ENCODE peak calls at places on chromosome 5, in eight cellular contexts. X is CD8-positive, alpha-beta memory T cell; J is sigmoid colon; N is HFF-Myc; Y is fibroblast of villous mesenchyme; F is BE2C; Z is fibroblast of mammary gland; G is neuronal stem cell. L is an unnamed sample.

GRCh38 chr5:76074487-76074886 is 8.7 kb upstream of the SV2C start:
- DNase-seq in X (no peak), J (no peak), N (no peak), Y (no peak), F (no peak), Z (no peak), G (no peak), L (no peak)

GRCh38 chr5:140875085-140876065 is at the start of gene PCDHA12:
- DNase-seq in X (no peak), J (no peak), N (no peak), Y (no peak), F (no peak), Z (no peak), G (peak), L (no peak)

GRCh38 chr5:132813599-132814440 is 718 bp downstream of the SOWAHA start:
- DNase-seq in X (peak), J (peak), N (no peak), Y (no peak), F (peak), Z (no peak), G (no peak), L (no peak)

GRCh38 chr5:154418344-154418820 is 27.4 kb upstream of the SAP30L start:
- DNase-seq in X (no peak), J (no peak), N (no peak), Y (no peak), F (no peak), Z (no peak), G (no peak), L (no peak)

GRCh38 chr5:178117911-178118310 is 4.6 kb downstream of the N4BP3 start:
- DNase-seq in X (no peak), J (no peak), N (no peak), Y (no peak), F (no peak), Z (no peak), G (no peak), L (no peak)

GRCh38 chr5:77852514-77853352 is 76.6 kb upstream of the TBCA start:
- DNase-seq in X (peak), J (peak), N (no peak), Y (peak), F (peak), Z (peak), G (peak), L (no peak)

GRCh38 chr5:154316223-154316967 is 125.9 kb downstream of the GALNT10 start:
- DNase-seq in X (no peak), J (no peak), N (no peak), Y (no peak), F (no peak), Z (no peak), G (no peak), L (no peak)

GRCh38 chr5:96657068-96657467 is 5.1 kb upstream of the CAST start:
- DNase-seq in X (peak), J (no peak), N (peak), Y (peak), F (no peak), Z (peak), G (no peak), L (peak)

GRCh38 chr5:132205385-132206125 is 22.1 kb downstream of the P4HA2 start:
- DNase-seq in X (no peak), J (no peak), N (no peak), Y (no peak), F (peak), Z (no peak), G (no peak), L (no peak)

GRCh38 chr5:172906436-172906835 is 52.8 kb upstream of the RPL26L1 start:
- DNase-seq in X (no peak), J (no peak), N (no peak), Y (peak), F (no peak), Z (peak), G (no peak), L (peak)

GRCh38 chr5:61397238-61397637 is 65.2 kb downstream of the ZSWIM6 start:
- DNase-seq in X (no peak), J (no peak), N (no peak), Y (no peak), F (peak), Z (peak), G (no peak), L (no peak)

GRCh38 chr5:180313677-180314076 is 21.8 kb upstream of the MAPK9 start:
- DNase-seq in X (no peak), J (no peak), N (no peak), Y (peak), F (peak), Z (no peak), G (no peak), L (no peak)

GRCh38 chr5:51394609-51395008 is 11.4 kb downstream of the ISL1 start:
- DNase-seq in X (no peak), J (no peak), N (no peak), Y (no peak), F (no peak), Z (no peak), G (no peak), L (no peak)

GRCh38 chr5:81787843-81788242 is 36.9 kb upstream of the SSBP2 start:
- DNase-seq in X (no peak), J (peak), N (peak), Y (peak), F (no peak), Z (peak), G (peak), L (peak)

GRCh38 chr5:84605246-84605645 is 220.6 kb upstream of the EDIL3 start:
- DNase-seq in X (no peak), J (no peak), N (no peak), Y (no peak), F (no peak), Z (no peak), G (no peak), L (no peak)

GRCh38 chr5:103037673-103038455 is 82.1 kb downstream of the GIN1 start:
- DNase-seq in X (no peak), J (no peak), N (no peak), Y (no peak), F (no peak), Z (peak), G (no peak), L (no peak)

GRCh38 chr5:107601076-107601475 is 69.7 kb downstream of the EFNA5 start:
- DNase-seq in X (no peak), J (no peak), N (no peak), Y (no peak), F (no peak), Z (no peak), G (no peak), L (no peak)

GRCh38 chr5:66680227-66680626 is 84.0 kb downstream of the MAST4 start:
- DNase-seq in X (no peak), J (no peak), N (no peak), Y (no peak), F (no peak), Z (no peak), G (peak), L (no peak)

GRCh38 chr5:66538531-66538930 is 57.7 kb upstream of the MAST4 start:
- DNase-seq in X (no peak), J (no peak), N (no peak), Y (no peak), F (no peak), Z (no peak), G (no peak), L (no peak)

GRCh38 chr5:176529824-176530195 is 7.4 kb downstream of the RNF44 start:
- DNase-seq in X (peak), J (no peak), N (no peak), Y (no peak), F (no peak), Z (no peak), G (no peak), L (no peak)

GRCh38 chr5:2751592-2752021 is at the start of gene IRX2:
- DNase-seq in X (no peak), J (no peak), N (peak), Y (peak), F (no peak), Z (peak), G (peak), L (peak)
- H3K4me3 ChIP-seq in X (no peak), J (peak), N (peak), Y (peak), F (no peak), Z (peak), G (peak), L (peak)

GRCh38 chr5:1264211-1264610 is 30.7 kb downstream of the TERT start:
- DNase-seq in X (no peak), J (no peak), N (no peak), Y (no peak), F (no peak), Z (no peak), G (no peak), L (no peak)

GRCh38 chr5:1265026-1265425 is 29.8 kb downstream of the TERT start:
- DNase-seq in X (no peak), J (no peak), N (no peak), Y (no peak), F (no peak), Z (no peak), G (no peak), L (no peak)

GRCh38 chr5:1268056-1268455 is 26.8 kb downstream of the TERT start:
- DNase-seq in X (no peak), J (no peak), N (no peak), Y (no peak), F (no peak), Z (no peak), G (no peak), L (no peak)

GRCh38 chr5:1266791-1267190 is 28.1 kb downstream of the TERT start:
- DNase-seq in X (no peak), J (no peak), N (no peak), Y (no peak), F (no peak), Z (no peak), G (no peak), L (no peak)

GRCh38 chr5:1265461-1266455 is 29.1 kb downstream of the TERT start:
- DNase-seq in X (no peak), J (no peak), N (no peak), Y (no peak), F (no peak), Z (no peak), G (no peak), L (no peak)
- H3K4me3 ChIP-seq in X (no peak), J (no peak), N (no peak), Y (no peak), F (no peak), Z (no peak), G (no peak), L (no peak)

GRCh38 chr5:170330568-170331054 is 33.0 kb upstream of the LCP2 start:
- DNase-seq in X (peak), J (no peak), N (no peak), Y (no peak), F (no peak), Z (no peak), G (no peak), L (no peak)

GRCh38 chr5:170337055-170337454 is 39.5 kb upstream of the LCP2 start:
- DNase-seq in X (no peak), J (no peak), N (no peak), Y (no peak), F (no peak), Z (no peak), G (no peak), L (no peak)

GRCh38 chr5:170336065-170336464 is 38.5 kb upstream of the LCP2 start:
- DNase-seq in X (no peak), J (no peak), N (no peak), Y (no peak), F (no peak), Z (no peak), G (no peak), L (no peak)

GRCh38 chr5:170332058-170332457 is 34.5 kb upstream of the LCP2 start:
- DNase-seq in X (no peak), J (no peak), N (no peak), Y (no peak), F (no peak), Z (no peak), G (no peak), L (no peak)

DNA sequence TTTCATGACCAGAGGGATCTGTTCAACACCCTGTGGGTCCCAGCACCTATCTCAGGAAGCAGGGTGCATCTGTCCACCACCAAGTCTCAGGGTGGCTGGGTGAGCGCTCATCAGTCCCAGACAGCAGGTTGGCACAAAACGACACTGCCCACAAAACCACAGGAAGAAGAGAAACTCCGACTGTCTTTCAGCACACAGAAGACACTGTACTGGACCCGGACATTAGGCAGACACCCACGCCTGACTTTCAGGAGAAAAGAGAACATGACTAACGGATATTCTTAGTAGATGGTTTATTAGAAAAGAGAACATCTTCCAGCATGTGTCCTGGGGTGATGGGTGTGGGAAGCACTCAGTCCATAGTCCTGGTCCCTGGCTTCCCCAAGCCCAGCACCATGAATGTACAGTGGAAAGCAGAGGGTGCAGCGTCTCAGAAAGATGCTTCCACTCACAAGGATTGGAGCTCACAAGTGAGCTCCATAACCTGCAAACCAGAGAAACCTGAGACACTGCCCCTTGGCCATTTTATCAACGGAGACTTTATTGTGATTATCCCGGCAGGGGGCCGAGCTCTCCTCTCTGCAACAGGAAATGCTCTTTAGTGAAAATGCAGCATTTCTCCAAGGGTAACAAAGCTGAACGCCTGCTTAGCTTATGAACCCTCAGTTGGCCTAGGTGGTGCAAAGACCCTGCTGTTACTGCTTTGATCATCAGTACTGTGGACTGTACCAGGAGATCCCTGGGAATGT is 35.8 kb upstream of the LCP2 start:
- DNase-seq in X (peak), J (no peak), N (no peak), Y (no peak), F (no peak), Z (peak), G (peak), L (no peak)
- H3K4me3 ChIP-seq in X (peak), J (no peak), N (no peak), Y (no peak), F (no peak), Z (no peak), G (no peak), L (no peak)

DNA sequence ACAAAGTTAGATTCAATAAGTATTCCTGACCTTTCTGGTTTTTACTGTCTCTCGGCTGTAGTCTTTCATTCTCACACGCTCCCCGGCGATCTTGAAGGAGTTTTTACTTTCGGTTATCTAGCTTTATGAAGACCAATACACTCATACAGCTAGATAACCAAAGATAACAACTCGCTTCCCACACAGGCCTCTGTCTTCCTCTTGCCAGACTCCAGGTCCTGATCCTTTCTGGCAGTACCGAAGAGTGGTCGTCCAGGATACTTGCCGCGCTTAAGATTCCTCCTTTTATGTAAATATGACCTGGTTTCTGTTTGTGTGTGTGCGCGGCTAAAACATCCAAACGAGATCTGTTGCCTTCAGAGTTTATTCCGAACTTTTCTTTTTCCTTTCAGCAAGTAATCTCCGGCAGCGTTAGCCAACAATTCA is 216.2 kb downstream of the MEF2C start:
- DNase-seq in X (no peak), J (no peak), N (no peak), Y (peak), F (no peak), Z (no peak), G (no peak), L (no peak)
- H3K4me3 ChIP-seq in X (peak), J (peak), N (peak), Y (peak), F (no peak), Z (no peak), G (no peak), L (peak)

DNA sequence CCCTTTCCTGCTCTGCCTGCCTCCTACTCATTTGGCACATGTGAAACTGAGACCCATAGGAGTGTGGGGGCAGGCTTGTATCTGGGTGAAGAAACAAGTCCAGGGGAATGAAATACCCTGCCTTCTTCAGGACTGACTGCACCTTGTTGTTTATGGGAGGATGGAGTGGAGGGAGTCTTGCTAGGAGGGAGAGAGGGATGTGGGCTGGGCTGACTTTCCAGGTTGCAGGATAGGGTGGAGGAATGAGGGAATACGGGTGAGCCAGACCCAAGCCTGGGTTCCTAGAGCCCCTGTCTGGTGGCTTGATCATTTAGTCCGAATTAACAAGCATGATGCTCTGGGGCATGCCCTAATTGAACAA is 3.3 kb downstream of the CXXC5 start:
- DNase-seq in X (no peak), J (peak), N (no peak), Y (no peak), F (no peak), Z (peak), G (no peak), L (no peak)
- H3K4me3 ChIP-seq in X (no peak), J (peak), N (no peak), Y (peak), F (peak), Z (peak), G (peak), L (peak)

DNA sequence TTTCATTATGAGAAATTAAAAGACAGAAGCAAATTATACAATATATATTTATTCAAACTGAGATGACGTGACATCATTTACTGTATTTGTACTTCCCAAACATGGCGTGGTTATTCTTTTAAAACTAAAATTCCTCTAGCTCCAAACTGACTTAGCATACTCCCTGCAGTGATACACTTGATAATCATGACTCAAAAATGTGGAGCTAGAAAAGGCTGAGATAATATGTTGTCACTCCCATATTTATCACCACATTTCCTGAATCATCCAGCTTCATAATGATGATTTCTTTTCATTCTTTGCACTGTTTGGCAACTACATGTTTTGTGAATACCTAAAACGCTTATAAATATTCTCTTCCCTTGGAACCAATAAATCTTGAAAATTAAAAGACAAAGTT is 341.1 kb downstream of the EBF1 start:
- DNase-seq in X (no peak), J (no peak), N (no peak), Y (peak), F (no peak), Z (peak), G (no peak), L (no peak)
- H3K4me3 ChIP-seq in X (no peak), J (no peak), N (no peak), Y (no peak), F (no peak), Z (no peak), G (no peak), L (no peak)